ENCODE peak calls at places on chromosomes 12 and 14, in five cellular contexts. S is A549, Q is right lobe of liver, F is astrocyte of the cerebellum, L is cardiac fibroblast. Y is an unnamed sample.

GRCh38 chr12:6539276-6540134 is 5.2 kb downstream of the GAPDH start:
- DNase-seq in S (peak), Q (peak), F (no peak), L (no peak), Y (no peak)

GRCh38 chr14:74670726-74671125 is 42.2 kb downstream of the AREL1 start:
- DNase-seq in S (no peak), Q (no peak), F (peak), L (peak), Y (peak)

GRCh38 chr12:108635201-108635996 is 1.7 kb upstream of the SELPLG start:
- DNase-seq in S (no peak), Q (no peak), F (no peak), L (no peak), Y (no peak)

GRCh38 chr14:65703996-65704395 is 291.5 kb downstream of the FUT8 start:
- DNase-seq in S (no peak), Q (no peak), F (no peak), L (peak), Y (peak)

GRCh38 chr12:74890237-74890599 is 319.4 kb downstream of the KCNC2 start:
- DNase-seq in S (peak), Q (no peak), F (peak), L (peak), Y (peak)

GRCh38 chr12:1616233-1617066 is 12.6 kb upstream of the WNT5B start:
- DNase-seq in S (no peak), Q (no peak), F (peak), L (no peak), Y (no peak)

GRCh38 chr14:39417014-39417413 is 15.2 kb downstream of the FBXO33 start:
- DNase-seq in S (no peak), Q (no peak), F (no peak), L (peak), Y (no peak)

GRCh38 chr12:93621986-93622385 is 49.5 kb downstream of the SOCS2 start:
- DNase-seq in S (no peak), Q (no peak), F (peak), L (peak), Y (peak)

GRCh38 chr12:113071427-113072112 is 15.0 kb downstream of the DTX1 start:
- DNase-seq in S (no peak), Q (peak), F (no peak), L (no peak), Y (no peak)

GRCh38 chr12:65525501-65526141 is 247.1 kb downstream of the MSRB3 start:
- DNase-seq in S (no peak), Q (no peak), F (no peak), L (no peak), Y (peak)

GRCh38 chr14:104563742-104564615 is 15.6 kb upstream of the C14orf180 start:
- DNase-seq in S (peak), Q (peak), F (no peak), L (peak), Y (peak)

DNA sequence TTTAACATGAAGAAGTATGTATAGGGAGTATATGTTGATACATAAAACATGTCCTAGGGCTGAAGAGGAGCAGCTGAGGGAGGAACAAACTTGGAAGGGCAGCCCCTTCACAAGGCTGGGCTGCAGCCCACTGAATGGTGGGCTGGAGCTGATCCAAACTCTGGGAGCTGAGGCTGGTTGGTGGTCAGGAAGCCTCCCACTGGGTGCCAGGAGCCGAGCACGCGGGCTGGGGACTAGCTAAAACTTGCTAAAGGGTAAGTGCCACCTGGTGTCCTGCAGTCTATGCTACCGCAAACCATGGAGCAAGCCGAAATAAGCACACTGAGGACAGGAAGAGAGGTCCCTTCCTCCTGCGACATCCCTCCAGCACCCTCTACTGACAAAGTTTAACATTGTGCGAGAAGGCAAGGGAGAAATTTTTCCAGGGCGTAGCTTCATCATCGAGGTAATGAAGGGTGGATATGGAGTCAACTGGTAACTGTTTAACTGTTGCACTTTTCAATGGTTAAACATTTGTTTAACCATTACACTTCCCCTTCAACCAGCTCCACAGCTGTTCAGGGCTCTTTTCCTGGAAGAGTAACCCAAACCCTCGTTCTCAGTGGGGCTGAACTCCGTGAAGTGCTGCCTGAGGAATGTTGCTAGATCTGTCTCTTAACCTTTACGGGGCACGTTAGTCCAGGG is 42.2 kb downstream of the EGLN3 start:
- DNase-seq in S (no peak), Q (no peak), F (no peak), L (no peak), Y (no peak)
- H3K4me3 ChIP-seq in S (no peak), Q (no peak), F (no peak), L (no peak), Y (no peak)

DNA sequence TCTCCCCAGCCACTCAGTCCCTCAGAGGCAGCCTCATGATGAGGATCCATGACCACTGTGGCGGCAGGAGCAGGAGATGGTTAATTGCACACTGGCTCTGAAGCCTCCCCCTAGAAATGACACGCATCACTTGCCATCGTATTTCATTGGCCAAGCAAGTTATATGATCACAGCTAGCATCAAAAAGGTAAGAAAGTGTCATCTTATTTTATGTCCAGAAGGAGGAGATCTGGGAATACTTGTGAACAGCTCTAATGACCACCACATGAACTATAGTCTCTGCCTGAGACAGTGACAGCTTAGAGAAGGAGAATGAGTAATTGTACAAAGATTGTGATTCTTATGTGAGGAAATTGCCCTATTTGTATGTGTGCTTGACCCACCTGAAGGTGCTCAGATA is 363.4 kb downstream of the NUAK1 start:
- DNase-seq in S (no peak), Q (no peak), F (no peak), L (peak), Y (peak)
- TF ChIP-seq CTCF in S (no peak), Q (no peak), F (no peak), L (peak), Y (no peak)

GRCh38 chr12:8699714-8700113 is 1.9 kb downstream of the RIMKLB start:
- DNase-seq in S (no peak), Q (no peak), F (no peak), L (no peak), Y (no peak)
- H3K4me3 ChIP-seq in S (peak), Q (no peak), F (peak), L (no peak), Y (no peak)

DNA sequence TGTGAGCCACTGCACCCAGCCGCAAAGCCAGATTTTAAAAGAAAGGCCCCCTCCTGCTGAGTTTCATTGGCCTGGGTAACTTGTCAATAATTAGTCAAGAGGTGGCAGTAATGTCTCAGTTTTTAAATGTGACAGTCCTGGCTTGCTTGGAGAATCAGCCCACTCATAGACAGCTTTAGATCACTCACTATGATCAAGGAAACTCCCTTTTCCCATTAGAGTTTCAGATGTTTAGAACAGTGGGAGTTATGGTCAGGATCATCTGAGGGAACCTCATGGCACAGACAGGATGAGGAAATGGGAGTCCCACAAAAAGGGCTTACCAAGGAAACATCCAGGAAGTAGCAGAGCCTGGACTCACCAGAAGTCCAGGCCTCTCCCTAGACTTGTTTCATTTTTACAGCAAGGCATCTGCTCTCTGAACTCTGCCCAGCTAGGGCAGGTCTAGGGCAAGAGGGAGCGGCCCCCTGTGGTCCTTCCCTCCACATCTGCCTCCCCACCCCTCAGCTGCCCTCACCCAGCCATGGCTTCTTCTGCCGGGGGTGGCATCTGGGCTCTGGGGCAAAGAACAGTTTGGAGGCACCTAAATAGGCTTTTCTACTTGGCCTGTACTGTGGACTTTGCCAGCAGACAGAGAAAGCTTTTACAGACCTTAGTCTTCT is 11.2 kb downstream of the BCL2L14 start:
- DNase-seq in S (peak), Q (peak), F (peak), L (peak), Y (peak)
- TF ChIP-seq CTCF in S (peak), Q (peak), F (peak), L (no peak), Y (peak)

DNA sequence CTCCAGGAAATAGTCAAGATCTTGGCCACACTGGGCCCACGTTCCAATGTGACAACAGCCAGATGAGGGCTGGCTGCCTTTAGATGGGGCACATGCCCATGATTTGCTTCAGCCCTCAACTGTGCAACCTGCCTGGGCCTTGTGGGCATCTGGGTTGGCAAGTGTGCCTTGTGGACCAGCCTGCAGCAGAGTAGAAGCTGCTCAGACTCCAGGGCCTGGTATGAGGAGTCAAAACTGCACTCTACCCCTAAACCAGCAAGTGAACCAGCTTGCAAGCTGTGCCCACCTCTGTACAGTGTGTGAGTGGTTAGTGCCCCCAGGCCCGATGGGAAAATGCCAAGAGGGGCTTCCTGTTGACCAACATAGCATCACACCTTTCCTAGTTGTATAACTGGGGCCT is 17.9 kb downstream of the PHETA1 start:
- DNase-seq in S (no peak), Q (no peak), F (no peak), L (no peak), Y (no peak)
- H3K4me3 ChIP-seq in S (no peak), Q (no peak), F (no peak), L (no peak), Y (no peak)

DNA sequence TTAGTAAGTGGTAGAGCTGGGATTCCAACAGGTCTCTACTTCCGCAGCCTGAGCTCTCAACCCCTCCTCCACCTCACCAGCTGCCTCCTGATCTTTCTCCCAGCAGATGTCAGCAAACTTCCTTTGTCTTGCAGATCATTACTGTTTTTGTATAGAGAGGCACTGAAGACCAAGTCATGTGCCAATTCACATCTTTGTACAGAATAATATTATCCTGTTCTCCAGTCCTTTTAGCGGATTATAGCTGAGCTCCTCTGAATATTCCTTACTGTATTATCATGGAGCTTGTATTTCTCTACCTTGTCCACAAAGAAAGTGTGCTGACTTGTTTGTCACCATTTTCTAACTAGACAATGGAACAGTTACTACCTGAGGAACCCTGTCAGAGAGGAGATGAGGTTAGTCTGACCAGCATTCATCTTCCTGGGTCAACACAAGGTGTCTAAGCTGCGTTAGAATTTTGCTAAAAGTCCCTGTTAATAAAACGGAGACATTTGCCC is 142.3 kb upstream of the ARHGAP5 start:
- DNase-seq in S (peak), Q (no peak), F (no peak), L (peak), Y (peak)
- TF ChIP-seq CTCF in S (peak), Q (peak), F (peak), L (peak), Y (peak)

GRCh38 chr12:110467847-110468211 is 228 bp downstream of the GPN3 start:
- DNase-seq in S (no peak), Q (no peak), F (no peak), L (no peak), Y (no peak)
- H3K4me3 ChIP-seq in S (peak), Q (peak), F (peak), L (peak), Y (peak)